ENCODE peak calls at places on chromosomes 12 and 14, in seven cellular contexts. One of them, this sample, is unnamed.

GRCh38 chr12:68267892-68268396 is 14.5 kb upstream of the IL22 start:
- DNase-seq in K562: no peak
- DNase-seq in sigmoid colon: no peak
- DNase-seq in suprapubic skin: no peak
- DNase-seq in ovary: no peak
- DNase-seq in H1: no peak
- DNase-seq in transverse colon: no peak
- DNase-seq in this sample: no peak

GRCh38 chr12:97748298-97748697 is 285.7 kb downstream of the RMST start:
- DNase-seq in transverse colon: no peak
- DNase-seq in suprapubic skin: no peak
- DNase-seq in sigmoid colon: no peak
- DNase-seq in H1: no peak
- DNase-seq in K562: no peak
- DNase-seq in ovary: no peak
- DNase-seq in this sample: no peak

GRCh38 chr14:58738189-58738836 is 100.6 kb downstream of the DACT1 start:
- DNase-seq in transverse colon: no peak
- DNase-seq in sigmoid colon: no peak
- DNase-seq in suprapubic skin: no peak
- DNase-seq in H1: no peak
- DNase-seq in ovary: no peak
- DNase-seq in K562: no peak
- DNase-seq in this sample: no peak

GRCh38 chr14:23119362-23120327 is 590 bp upstream of the CEBPE start:
- DNase-seq in sigmoid colon: peak; percentile 55
- DNase-seq in ovary: peak; percentile 6
- DNase-seq in transverse colon: no peak
- DNase-seq in K562: no peak
- DNase-seq in suprapubic skin: no peak
- DNase-seq in H1: no peak
- DNase-seq in this sample: no peak

GRCh38 chr12:69042557-69042956 is 109.6 kb upstream of the CPM start:
- DNase-seq in sigmoid colon: no peak
- DNase-seq in transverse colon: no peak
- DNase-seq in H1: no peak
- DNase-seq in K562: no peak
- DNase-seq in suprapubic skin: no peak
- DNase-seq in ovary: no peak
- DNase-seq in this sample: no peak

GRCh38 chr12:4286228-4286627 is 12.7 kb downstream of the CCND2 start:
- DNase-seq in transverse colon: no peak
- DNase-seq in K562: no peak
- DNase-seq in H1: no peak
- DNase-seq in suprapubic skin: peak; percentile 6
- DNase-seq in ovary: no peak
- DNase-seq in sigmoid colon: no peak
- DNase-seq in this sample: no peak

GRCh38 chr12:65188179-65188709 is 18.9 kb downstream of the LEMD3 start:
- DNase-seq in suprapubic skin: no peak
- DNase-seq in transverse colon: no peak
- DNase-seq in sigmoid colon: no peak
- DNase-seq in K562: no peak
- DNase-seq in ovary: no peak
- DNase-seq in H1: no peak
- DNase-seq in this sample: no peak

GRCh38 chr14:103519837-103520212 is 2.8 kb downstream of the CKB start:
- DNase-seq in ovary: peak; percentile 64
- DNase-seq in transverse colon: no peak
- DNase-seq in K562: no peak
- DNase-seq in sigmoid colon: peak; percentile 76
- DNase-seq in H1: no peak
- DNase-seq in suprapubic skin: peak; percentile 78
- DNase-seq in this sample: peak; percentile 85

GRCh38 chr14:34489324-34489723 is 27.3 kb upstream of the SPTSSA start:
- DNase-seq in suprapubic skin: no peak
- DNase-seq in transverse colon: no peak
- DNase-seq in K562: no peak
- DNase-seq in sigmoid colon: no peak
- DNase-seq in H1: no peak
- DNase-seq in ovary: no peak
- DNase-seq in this sample: no peak

GRCh38 chr14:77270361-77271112 is 469 bp downstream of the NGB start:
- DNase-seq in K562: no peak
- DNase-seq in transverse colon: no peak
- DNase-seq in suprapubic skin: no peak
- DNase-seq in sigmoid colon: no peak
- DNase-seq in H1: peak; percentile 69
- DNase-seq in ovary: no peak
- DNase-seq in this sample: peak; percentile 81

GRCh38 chr12:62898568-62898967 is 36.4 kb downstream of the PPM1H start:
- DNase-seq in transverse colon: no peak
- DNase-seq in sigmoid colon: no peak
- DNase-seq in ovary: no peak
- DNase-seq in suprapubic skin: no peak
- DNase-seq in K562: no peak
- DNase-seq in H1: no peak
- DNase-seq in this sample: no peak

GRCh38 chr12:95326450-95326849 is 108.8 kb downstream of the VEZT start:
- DNase-seq in sigmoid colon: no peak
- DNase-seq in transverse colon: no peak
- DNase-seq in ovary: no peak
- DNase-seq in H1: no peak
- DNase-seq in K562: no peak
- DNase-seq in suprapubic skin: no peak
- DNase-seq in this sample: no peak

GRCh38 chr12:2904260-2904659 is 13.6 kb downstream of the TULP3 start:
- DNase-seq in transverse colon: no peak
- DNase-seq in sigmoid colon: peak; percentile 35
- DNase-seq in H1: no peak
- DNase-seq in K562: no peak
- DNase-seq in ovary: no peak
- DNase-seq in suprapubic skin: no peak
- DNase-seq in this sample: no peak

DNA sequence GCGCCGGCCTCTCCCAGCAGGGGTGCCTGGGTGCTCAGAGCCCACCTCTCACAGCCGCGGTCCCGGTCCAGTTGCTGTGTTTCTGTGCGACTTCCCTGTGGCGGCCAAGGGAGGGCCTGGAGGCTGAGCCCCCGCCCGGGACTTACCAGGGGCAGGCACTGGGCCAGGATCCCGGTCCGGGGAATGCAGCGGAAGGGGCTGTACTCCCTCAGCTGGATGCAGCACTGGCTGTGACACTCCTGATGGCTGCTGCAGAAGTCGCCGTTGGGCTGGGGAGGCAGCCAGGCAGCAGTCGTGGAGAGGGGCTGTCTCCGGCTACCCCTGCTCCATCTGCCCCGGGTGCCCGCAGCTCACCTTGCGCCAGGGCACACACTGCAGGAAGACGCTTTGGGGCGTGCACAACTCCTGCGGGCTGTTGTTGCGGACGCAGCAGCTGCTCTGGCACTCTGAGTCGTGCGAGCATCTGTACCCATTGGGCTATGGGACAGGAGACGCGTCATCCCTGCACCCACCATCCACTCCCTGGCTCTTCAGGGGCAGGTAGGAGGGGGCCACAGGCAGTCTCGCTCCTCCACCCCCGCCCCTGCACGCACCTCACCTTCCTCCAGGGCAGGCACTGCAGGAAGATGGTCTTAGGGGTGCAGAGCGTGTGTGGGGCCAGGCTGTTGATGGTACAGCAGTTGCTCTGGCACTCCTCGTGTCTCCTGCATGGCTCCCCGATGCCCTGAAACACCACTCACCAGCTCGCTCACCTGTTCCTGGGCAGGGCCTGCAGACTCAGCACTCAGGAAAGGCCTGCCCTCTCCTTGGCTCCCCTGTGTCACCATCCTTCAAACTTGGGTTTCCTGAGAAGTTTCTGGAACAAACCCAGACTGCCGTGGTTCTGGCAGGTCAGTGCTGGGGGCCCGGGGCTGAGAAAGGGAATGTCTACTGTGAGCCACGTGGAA is 6.0 kb downstream of the LRCOL1 start:
- DNase-seq in sigmoid colon: no peak
- DNase-seq in H1: no peak
- DNase-seq in K562: no peak
- DNase-seq in suprapubic skin: no peak
- DNase-seq in transverse colon: no peak
- DNase-seq in ovary: peak; percentile 33
- DNase-seq in this sample: peak; percentile 82
- H3K27me3 ChIP-seq in sigmoid colon: peaks cover 47% of the 10 kb centered on the region
- H3K27me3 ChIP-seq in H1: peaks cover 15% of the 10 kb centered on the region
- H3K27me3 ChIP-seq in K562: peaks cover 36% of the 10 kb centered on the region
- H3K27me3 ChIP-seq in suprapubic skin: peaks cover 80% of the 10 kb centered on the region
- H3K27me3 ChIP-seq in transverse colon: peaks cover 71% of the 10 kb centered on the region
- H3K27me3 ChIP-seq in ovary: no peaks in the 10 kb centered on the region
- H3K27me3 ChIP-seq in this sample: peaks cover 17% of the 10 kb centered on the region

GRCh38 chr12:31519525-31519924 is 71.4 kb downstream of the DENND5B start:
- DNase-seq in sigmoid colon: no peak
- DNase-seq in ovary: no peak
- DNase-seq in suprapubic skin: no peak
- DNase-seq in transverse colon: no peak
- DNase-seq in K562: no peak
- DNase-seq in H1: no peak
- DNase-seq in this sample: no peak

GRCh38 chr12:31521972-31522371 is 69.0 kb downstream of the DENND5B start:
- DNase-seq in H1: no peak
- DNase-seq in ovary: no peak
- DNase-seq in transverse colon: no peak
- DNase-seq in K562: no peak
- DNase-seq in suprapubic skin: no peak
- DNase-seq in sigmoid colon: no peak
- DNase-seq in this sample: no peak

GRCh38 chr12:31517994-31518393 is 72.9 kb downstream of the DENND5B start:
- DNase-seq in ovary: no peak
- DNase-seq in transverse colon: no peak
- DNase-seq in suprapubic skin: no peak
- DNase-seq in H1: no peak
- DNase-seq in K562: no peak
- DNase-seq in sigmoid colon: no peak
- DNase-seq in this sample: no peak

GRCh38 chr12:31516702-31517101 is 74.2 kb downstream of the DENND5B start:
- DNase-seq in ovary: no peak
- DNase-seq in K562: no peak
- DNase-seq in sigmoid colon: no peak
- DNase-seq in H1: no peak
- DNase-seq in transverse colon: no peak
- DNase-seq in suprapubic skin: no peak
- DNase-seq in this sample: no peak

GRCh38 chr12:31518680-31519227 is 72.2 kb downstream of the DENND5B start:
- DNase-seq in sigmoid colon: no peak
- DNase-seq in suprapubic skin: no peak
- DNase-seq in ovary: peak; percentile 61
- DNase-seq in K562: no peak
- DNase-seq in H1: no peak
- DNase-seq in transverse colon: peak; percentile 21
- DNase-seq in this sample: no peak
- TF ChIP-seq EP300 in sigmoid colon: no peak
- TF ChIP-seq EP300 in suprapubic skin: no peak
- TF ChIP-seq EP300 in ovary: no peak
- TF ChIP-seq EP300 in K562: no peak
- TF ChIP-seq EP300 in H1: no peak
- TF ChIP-seq EP300 in transverse colon: no peak
- TF ChIP-seq EP300 in this sample: no peak

GRCh38 chr12:9651265-9651729 is 18.2 kb upstream of the CLEC2D start:
- DNase-seq in sigmoid colon: no peak
- DNase-seq in ovary: no peak
- DNase-seq in H1: no peak
- DNase-seq in K562: no peak
- DNase-seq in transverse colon: no peak
- DNase-seq in suprapubic skin: no peak
- DNase-seq in this sample: no peak
- H3K4me3 ChIP-seq in sigmoid colon: no peak overlapping the region
- H3K4me3 ChIP-seq in ovary: no peak overlapping the region
- H3K4me3 ChIP-seq in H1: no peak overlapping the region
- H3K4me3 ChIP-seq in K562: no peak overlapping the region
- H3K4me3 ChIP-seq in transverse colon: no peak overlapping the region
- H3K4me3 ChIP-seq in suprapubic skin: no peak overlapping the region
- H3K4me3 ChIP-seq in this sample: no peak overlapping the region

GRCh38 chr14:37588956-37589737 is 5.9 kb downstream of the FOXA1 start:
- DNase-seq in K562: no peak
- DNase-seq in ovary: no peak
- DNase-seq in suprapubic skin: no peak
- DNase-seq in H1: no peak
- DNase-seq in transverse colon: peak; percentile 24
- DNase-seq in sigmoid colon: no peak
- DNase-seq in this sample: no peak

GRCh38 chr14:37590810-37591139 is 4.3 kb downstream of the FOXA1 start:
- DNase-seq in transverse colon: no peak
- DNase-seq in suprapubic skin: no peak
- DNase-seq in ovary: no peak
- DNase-seq in sigmoid colon: no peak
- DNase-seq in K562: no peak
- DNase-seq in H1: no peak
- DNase-seq in this sample: no peak

GRCh38 chr14:37588667-37588955 is 6.4 kb downstream of the FOXA1 start:
- DNase-seq in H1: no peak
- DNase-seq in sigmoid colon: no peak
- DNase-seq in K562: no peak
- DNase-seq in suprapubic skin: no peak
- DNase-seq in transverse colon: peak; percentile 56
- DNase-seq in ovary: no peak
- DNase-seq in this sample: no peak

GRCh38 chr14:37591311-37591940 is 3.6 kb downstream of the FOXA1 start:
- DNase-seq in sigmoid colon: no peak
- DNase-seq in suprapubic skin: no peak
- DNase-seq in K562: no peak
- DNase-seq in transverse colon: peak; percentile 51
- DNase-seq in H1: peak; percentile 89
- DNase-seq in ovary: no peak
- DNase-seq in this sample: peak; percentile 89

GRCh38 chr14:37590096-37590809 is 4.8 kb downstream of the FOXA1 start:
- DNase-seq in K562: no peak
- DNase-seq in transverse colon: no peak
- DNase-seq in suprapubic skin: no peak
- DNase-seq in sigmoid colon: no peak
- DNase-seq in ovary: no peak
- DNase-seq in H1: no peak
- DNase-seq in this sample: no peak
- H3K27me3 ChIP-seq in K562: no peaks in the 10 kb centered on the region
- H3K27me3 ChIP-seq in transverse colon: peaks cover 98% of the 10 kb centered on the region
- H3K27me3 ChIP-seq in suprapubic skin: peaks cover 96% of the 10 kb centered on the region
- H3K27me3 ChIP-seq in sigmoid colon: peaks cover 97% of the 10 kb centered on the region
- H3K27me3 ChIP-seq in ovary: peaks cover 5% of the 10 kb centered on the region
- H3K27me3 ChIP-seq in H1: peaks cover 66% of the 10 kb centered on the region
- H3K27me3 ChIP-seq in this sample: peaks cover 56% of the 10 kb centered on the region

DNA sequence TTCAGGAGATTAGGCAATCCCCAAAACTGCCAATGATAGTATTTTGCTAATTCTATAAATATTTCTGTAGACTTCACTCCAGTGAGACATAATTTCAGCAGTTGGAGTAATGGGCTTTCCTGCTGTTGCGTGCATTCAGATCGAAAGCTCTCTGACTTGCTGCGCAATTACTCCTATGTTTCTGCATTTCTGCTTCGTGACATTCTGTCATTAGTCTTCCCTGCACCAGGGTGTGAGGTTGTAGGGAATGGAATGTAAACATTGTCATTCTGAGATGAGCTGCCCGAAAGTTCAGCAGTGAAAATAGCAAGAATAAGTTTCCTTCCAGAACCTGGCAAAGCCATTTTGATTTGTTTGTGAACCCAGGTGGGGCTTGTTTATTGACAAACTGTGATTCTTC is 58.2 kb downstream of the SAMD4A start:
- DNase-seq in suprapubic skin: no peak
- DNase-seq in transverse colon: no peak
- DNase-seq in sigmoid colon: no peak
- DNase-seq in ovary: no peak
- DNase-seq in K562: no peak
- DNase-seq in H1: no peak
- DNase-seq in this sample: no peak
- TF ChIP-seq EP300 in suprapubic skin: no peak
- TF ChIP-seq EP300 in transverse colon: no peak
- TF ChIP-seq EP300 in sigmoid colon: no peak
- TF ChIP-seq EP300 in ovary: no peak
- TF ChIP-seq EP300 in K562: no peak
- TF ChIP-seq EP300 in H1: no peak
- TF ChIP-seq EP300 in this sample: no peak

This sample was measured in upper lobe of left lung.